ENCODE peak calls at places on chromosomes 6 and 20, in eight cellular contexts. A, E, F, P, X, O, J and I are unnamed samples.

GRCh38 chr6:123213921-123214320 is 217.9 kb downstream of the CLVS2 start:
- DNase-seq in O (no peak), F (no peak), X (no peak), A (no peak), E (no peak), J (no peak), P (no peak), I (no peak)

GRCh38 chr6:95574811-95575210 is 2.5 kb upstream of the MANEA start:
- DNase-seq in J (no peak), A (no peak), X (no peak), P (no peak), F (no peak), O (no peak), E (peak), I (no peak)

GRCh38 chr6:11622156-11622555 is 84.6 kb downstream of the TMEM170B start:
- DNase-seq in F (no peak), J (no peak), X (no peak), P (no peak), E (no peak), A (no peak), O (no peak), I (no peak)

GRCh38 chr6:37104935-37105781 is 64.8 kb upstream of the PIM1 start:
- DNase-seq in E (no peak), J (no peak), X (no peak), P (no peak), F (no peak), A (no peak), O (no peak), I (no peak)

GRCh38 chr20:32891491-32891890 is 32.8 kb downstream of the EFCAB8 start:
- DNase-seq in A (no peak), P (no peak), X (no peak), O (no peak), E (no peak), J (no peak), F (no peak), I (no peak)

GRCh38 chr6:93105017-93105416 is 314.3 kb downstream of the EPHA7 start:
- DNase-seq in J (no peak), E (no peak), P (no peak), A (no peak), F (no peak), O (no peak), X (no peak), I (no peak)

GRCh38 chr6:118356054-118356453 is 192.0 kb upstream of the PLN start:
- DNase-seq in J (no peak), P (no peak), O (no peak), A (no peak), F (no peak), E (no peak), X (no peak), I (no peak)

GRCh38 chr20:36629719-36630340 is 16.2 kb downstream of the SLA2 start:
- DNase-seq in X (no peak), F (no peak), A (no peak), J (no peak), E (no peak), P (no peak), O (no peak), I (peak)

GRCh38 chr6:25154034-25154596 is 125.1 kb upstream of the CARMIL1 start:
- DNase-seq in X (no peak), A (no peak), O (no peak), J (no peak), E (peak), P (no peak), F (no peak), I (no peak)

GRCh38 chr6:44476849-44477248 is 89.3 kb downstream of the CDC5L start:
- DNase-seq in J (no peak), X (no peak), P (no peak), F (no peak), E (no peak), O (no peak), A (no peak), I (no peak)

GRCh38 chr20:57888591-57888990 is 178.8 kb upstream of the PMEPA1 start:
- DNase-seq in P (no peak), X (no peak), J (no peak), E (no peak), O (no peak), F (peak), A (no peak), I (no peak)

GRCh38 chr20:9507544-9508239 is 6.7 kb upstream of the LAMP5 start:
- DNase-seq in E (no peak), X (no peak), F (no peak), J (no peak), A (no peak), P (no peak), O (no peak), I (no peak)

GRCh38 chr6:11229267-11230043 is 3.0 kb downstream of the NEDD9 start:
- DNase-seq in F (no peak), X (no peak), O (peak), J (no peak), A (no peak), E (peak), P (no peak), I (no peak)

GRCh38 chr20:63191400-63191799 is 24.5 kb downstream of the YTHDF1 start:
- DNase-seq in P (no peak), A (no peak), E (no peak), J (peak), O (peak), F (no peak), X (no peak), I (peak)

GRCh38 chr6:4948781-4949450 is 54.9 kb downstream of the RPP40 start:
- DNase-seq in X (no peak), E (no peak), O (no peak), A (no peak), F (no peak), P (no peak), J (no peak), I (no peak)

GRCh38 chr20:33653900-33654596 is 8.1 kb upstream of the C20orf144 start:
- DNase-seq in O (no peak), X (peak), P (no peak), F (no peak), A (no peak), E (peak), J (peak), I (peak)

GRCh38 chr20:13638162-13638495 is 603 bp downstream of the TASP1 start:
- DNase-seq in F (no peak), J (no peak), A (no peak), P (no peak), O (peak), X (no peak), E (no peak), I (peak)

GRCh38 chr6:162862462-162862861 is 134.7 kb downstream of the PACRG start:
- DNase-seq in J (no peak), A (no peak), E (no peak), X (no peak), O (no peak), P (no peak), F (no peak), I (no peak)

GRCh38 chr20:15141880-15142279 is 804.5 kb upstream of the FLRT3 start:
- DNase-seq in A (no peak), P (no peak), F (no peak), X (no peak), J (no peak), E (no peak), O (no peak), I (no peak)

GRCh38 chr20:60627751-60628565 is 624.1 kb upstream of the CDH4 start:
- DNase-seq in E (no peak), X (no peak), F (no peak), J (no peak), O (peak), P (no peak), A (peak), I (no peak)

GRCh38 chr20:2538931-2539330 is 2.6 kb downstream of the TMC2 start:
- DNase-seq in O (no peak), J (no peak), P (no peak), F (no peak), A (no peak), E (no peak), X (no peak), I (no peak)

GRCh38 chr6:47247227-47247797 is 62.4 kb downstream of the TNFRSF21 start:
- DNase-seq in X (no peak), P (no peak), A (no peak), O (no peak), E (no peak), J (no peak), F (no peak), I (no peak)

GRCh38 chr6:106084106-106084963 is 1.8 kb upstream of the PRDM1 start:
- DNase-seq in X (no peak), P (no peak), O (peak), E (no peak), A (peak), F (no peak), J (no peak), I (peak)

GRCh38 chr6:132400641-132401119 is 595 bp downstream of the MOXD1 start:
- DNase-seq in A (no peak), X (peak), F (no peak), J (no peak), E (no peak), O (no peak), P (no peak), I (no peak)

GRCh38 chr6:98946266-98946817 is 1.4 kb downstream of the FBXL4 start:
- DNase-seq in P (no peak), A (no peak), F (no peak), J (no peak), X (no peak), E (no peak), O (no peak), I (no peak)

GRCh38 chr6:24495516-24495847 is 713 bp downstream of the ALDH5A1 start:
- DNase-seq in X (peak), P (peak), A (no peak), O (peak), J (peak), F (peak), E (peak), I (peak)

GRCh38 chr20:63357921-63358905 is 2.9 kb downstream of the CHRNA4 start:
- DNase-seq in F (no peak), O (no peak), E (peak), P (no peak), J (peak), X (no peak), A (no peak), I (no peak)

GRCh38 chr6:80357674-80358073 is 251.2 kb downstream of the BCKDHB start:
- DNase-seq in E (no peak), F (no peak), X (no peak), O (no peak), P (no peak), J (no peak), A (no peak), I (no peak)

GRCh38 chr20:35339007-35339406 is 46.8 kb upstream of the FAM83C start:
- DNase-seq in F (no peak), E (no peak), A (no peak), X (no peak), O (no peak), P (no peak), J (no peak), I (no peak)

GRCh38 chr6:113859349-113860164 is 2.4 kb downstream of the MARCKS start:
- DNase-seq in P (peak), F (peak), O (peak), X (peak), E (peak), J (peak), A (no peak), I (peak)

GRCh38 chr20:48858075-48858790 is 30.4 kb upstream of the PREX1 start:
- DNase-seq in A (no peak), J (no peak), X (no peak), F (no peak), P (no peak), O (no peak), E (no peak), I (no peak)

GRCh38 chr6:113185299-113185698 is 671.8 kb upstream of the MARCKS start:
- DNase-seq in A (no peak), F (no peak), P (no peak), X (no peak), O (no peak), J (no peak), E (no peak), I (no peak)

GRCh38 chr20:33211817-33212424 is 5.2 kb upstream of the BPIFA3 start:
- DNase-seq in E (peak), J (peak), X (no peak), A (no peak), F (no peak), P (no peak), O (peak), I (peak)

GRCh38 chr6:31559958-31560696 is 12.0 kb upstream of the LTA start:
- DNase-seq in O (peak), J (no peak), X (no peak), P (no peak), E (no peak), F (no peak), A (no peak), I (peak)

GRCh38 chr6:149200282-149200936 is 117.1 kb upstream of the TAB2 start:
- DNase-seq in E (no peak), J (no peak), P (no peak), X (no peak), F (no peak), O (no peak), A (peak), I (no peak)

GRCh38 chr6:15399651-15400470 is 154.0 kb downstream of the JARID2 start:
- DNase-seq in J (peak), E (peak), X (peak), O (peak), A (peak), P (peak), F (peak), I (peak)

GRCh38 chr20:19692100-19692499 is 66.0 kb upstream of the RIN2 start:
- DNase-seq in J (no peak), X (no peak), E (no peak), O (peak), F (no peak), P (no peak), A (no peak), I (no peak)
- TF ChIP-seq POLR2A in J (no peak), X (no peak), E (no peak), O (no peak), F (no peak), P (no peak), A (no peak), I (no peak)

GRCh38 chr6:166861961-166862286 is 94.4 kb downstream of the RNASET2 start:
- DNase-seq in F (no peak), P (no peak), J (no peak), A (peak), E (no peak), X (no peak), O (no peak), I (no peak)

GRCh38 chr6:166862978-166863530 is 93.3 kb downstream of the RNASET2 start:
- DNase-seq in E (no peak), O (no peak), J (no peak), F (no peak), X (no peak), A (peak), P (no peak), I (no peak)

GRCh38 chr6:166861304-166861703 is 95.0 kb downstream of the RNASET2 start:
- DNase-seq in F (no peak), J (no peak), A (no peak), E (no peak), X (no peak), P (no peak), O (no peak), I (no peak)

GRCh38 chr6:166864333-166864732 is 92.0 kb downstream of the RNASET2 start:
- DNase-seq in F (no peak), J (no peak), P (no peak), A (peak), X (no peak), E (no peak), O (no peak), I (no peak)

DNA sequence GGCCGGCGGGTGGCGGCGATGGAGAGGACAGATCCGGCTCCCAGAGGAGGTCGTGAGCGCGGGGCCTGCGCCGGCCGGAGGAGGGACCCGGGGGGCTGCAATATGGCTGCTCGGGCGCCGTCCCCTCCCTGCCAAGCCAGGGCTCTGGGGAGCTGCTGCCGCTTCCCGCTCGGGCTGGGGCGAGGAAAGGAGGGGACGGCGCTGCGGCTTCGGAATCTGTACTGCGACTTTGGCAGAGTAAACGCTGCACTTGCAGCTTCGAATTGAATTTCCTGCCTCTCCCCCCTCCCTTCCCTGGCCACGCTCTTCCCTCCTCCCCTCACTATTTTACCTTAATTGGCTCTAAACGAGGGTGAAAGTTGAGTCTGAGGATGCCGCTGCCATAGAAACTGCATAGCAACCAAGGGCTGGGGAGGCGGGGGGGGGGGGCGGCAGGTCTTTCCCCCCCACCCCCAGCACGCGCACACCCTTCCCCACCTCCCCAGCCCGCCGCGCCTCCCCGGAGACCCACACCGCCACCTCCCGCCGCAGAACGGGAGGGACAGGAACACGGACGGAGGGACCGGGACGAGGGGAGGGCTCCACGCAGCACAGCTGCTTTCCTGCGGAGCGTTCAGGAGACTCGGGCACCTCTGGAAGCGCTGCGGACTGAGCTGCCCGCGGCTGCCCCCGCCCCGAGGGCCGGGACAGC is 93.9 kb downstream of the RNASET2 start:
- DNase-seq in E (peak), X (no peak), J (no peak), P (no peak), A (peak), F (no peak), O (no peak), I (no peak)
- TF ChIP-seq CTCF in E (no peak), X (no peak), J (no peak), P (no peak), A (peak), F (no peak), O (no peak), I (no peak)

GRCh38 chr6:16408766-16409165 is 170.4 kb downstream of the GMPR start:
- DNase-seq in F (no peak), J (no peak), X (no peak), O (no peak), P (no peak), E (no peak), A (no peak), I (no peak)
- TF ChIP-seq POLR2A in F (no peak), J (no peak), X (no peak), O (no peak), P (no peak), E (no peak), A (no peak), I (no peak)

GRCh38 chr6:13079096-13079758 is 249.1 kb downstream of the TBC1D7 start:
- DNase-seq in J (no peak), A (peak), E (no peak), P (no peak), X (no peak), O (no peak), F (no peak), I (no peak)

GRCh38 chr6:13076575-13076974 is 251.8 kb downstream of the TBC1D7 start:
- DNase-seq in A (peak), E (no peak), F (no peak), O (no peak), J (no peak), P (no peak), X (no peak), I (no peak)

GRCh38 chr6:13077117-13077516 is 251.2 kb downstream of the TBC1D7 start:
- DNase-seq in F (no peak), P (no peak), O (no peak), X (no peak), J (no peak), E (no peak), A (no peak), I (no peak)

GRCh38 chr6:13080462-13081188 is 247.7 kb downstream of the TBC1D7 start:
- DNase-seq in E (no peak), O (no peak), F (no peak), A (no peak), X (no peak), P (no peak), J (no peak), I (no peak)

GRCh38 chr6:13081189-13081563 is 247.2 kb downstream of the TBC1D7 start:
- DNase-seq in J (no peak), O (no peak), A (no peak), F (no peak), P (no peak), E (no peak), X (no peak), I (no peak)
- TF ChIP-seq CTCF in J (no peak), O (no peak), A (no peak), F (no peak), P (no peak), E (no peak), X (no peak), I (no peak)

GRCh38 chr6:165831812-165832470 is 168.9 kb upstream of the PDE10A start:
- DNase-seq in F (no peak), A (no peak), X (no peak), J (no peak), O (no peak), E (no peak), P (no peak), I (no peak)

GRCh38 chr6:165833355-165833754 is 170.3 kb upstream of the PDE10A start:
- DNase-seq in X (no peak), F (no peak), P (no peak), O (no peak), E (no peak), A (no peak), J (no peak), I (no peak)

GRCh38 chr6:165832471-165832836 is 169.4 kb upstream of the PDE10A start:
- DNase-seq in P (no peak), A (no peak), F (no peak), X (no peak), O (no peak), J (no peak), E (no peak), I (no peak)

GRCh38 chr6:165829376-165829775 is 166.3 kb upstream of the PDE10A start:
- DNase-seq in E (no peak), P (no peak), F (no peak), O (no peak), J (no peak), A (no peak), X (no peak), I (no peak)

DNA sequence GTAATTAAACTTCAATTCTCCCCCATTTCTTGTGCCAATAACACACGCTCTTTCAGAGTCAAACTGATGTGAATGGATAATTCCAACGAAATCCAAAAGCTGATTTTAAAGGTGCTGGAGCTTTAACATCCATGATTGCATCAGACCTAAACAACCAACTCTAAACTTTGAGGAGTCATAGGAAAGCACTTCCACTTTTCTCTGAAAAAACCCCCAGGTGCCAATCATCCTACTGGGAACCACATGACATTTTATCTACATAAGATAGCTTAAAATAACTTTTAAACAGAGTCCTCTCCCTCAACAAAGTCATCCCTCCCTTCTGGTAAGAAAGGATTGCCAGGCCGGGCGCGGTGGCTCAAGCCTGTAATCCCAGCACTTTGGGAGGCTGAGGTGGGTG is 167.7 kb upstream of the PDE10A start:
- DNase-seq in F (no peak), P (no peak), E (no peak), X (no peak), A (no peak), J (no peak), O (no peak), I (no peak)
- TF ChIP-seq POLR2A in F (no peak), P (no peak), E (no peak), X (no peak), A (no peak), J (no peak), O (no peak), I (no peak)

GRCh38 chr6:140627002-140627401 is 1252.6 kb upstream of the CITED2 start:
- DNase-seq in J (no peak), X (no peak), P (no peak), O (no peak), A (no peak), F (no peak), E (no peak), I (no peak)

GRCh38 chr6:140623498-140623897 is 1249.0 kb upstream of the CITED2 start:
- DNase-seq in E (no peak), X (no peak), O (peak), F (no peak), J (no peak), A (no peak), P (no peak), I (no peak)
- TF ChIP-seq CTCF in E (no peak), X (no peak), O (no peak), F (no peak), J (no peak), A (no peak), P (no peak), I (no peak)

DNA sequence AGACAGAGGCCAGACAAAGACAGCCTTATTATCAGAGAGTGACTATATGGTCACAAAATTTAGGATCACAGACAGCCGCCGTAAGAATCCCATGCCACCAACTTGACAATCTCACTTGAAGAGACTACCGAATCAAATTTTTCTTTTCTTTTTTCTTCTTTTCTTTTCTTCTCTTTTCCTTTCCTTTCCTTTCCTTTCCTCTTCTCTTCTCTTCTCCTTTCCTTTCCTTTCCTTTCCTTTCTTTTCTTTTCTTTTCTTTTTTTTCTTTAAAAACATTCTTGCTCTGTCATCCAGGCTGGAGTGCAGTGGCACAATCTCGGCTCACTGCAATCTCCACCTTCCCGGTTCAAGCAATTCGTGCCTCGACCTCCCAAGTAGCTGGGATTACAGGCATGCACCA is 1.2 kb upstream of the EPPIN start:
- DNase-seq in P (no peak), X (no peak), J (no peak), A (no peak), E (no peak), O (no peak), F (no peak), I (no peak)
- TF ChIP-seq POLR2A in P (no peak), X (no peak), J (no peak), A (no peak), E (no peak), O (no peak), F (no peak), I (no peak)